ENCODE peak calls at places on chromosome 14, in eight cellular contexts. One of them, this sample, is unnamed.

GRCh38 chr14:79629372-79629771 is 581.9 kb downstream of the DIO2 start:
- DNase-seq in anterior cingulate cortex: no peak
- DNase-seq in NCI-H2171 treated with DMSO at 0.1 percent for 48 hours: no peak
- DNase-seq in activated CD8-positive, alpha-beta memory T cell treated with anti-CD3 and anti-CD28 coated beads for 4 hours: no peak
- DNase-seq in WTC11: no peak
- DNase-seq in NCI-H446: no peak
- DNase-seq in stomach: no peak
- DNase-seq in K562: no peak
- DNase-seq in this sample: no peak

GRCh38 chr14:35965425-35965824 is 139.3 kb downstream of the BRMS1L start:
- DNase-seq in activated CD8-positive, alpha-beta memory T cell treated with anti-CD3 and anti-CD28 coated beads for 4 hours: no peak
- DNase-seq in K562: no peak
- DNase-seq in WTC11: no peak
- DNase-seq in NCI-H446: no peak
- DNase-seq in stomach: no peak
- DNase-seq in anterior cingulate cortex: no peak
- DNase-seq in NCI-H2171 treated with DMSO at 0.1 percent for 48 hours: no peak
- DNase-seq in this sample: no peak

GRCh38 chr14:102140750-102141145 is 1.1 kb downstream of the WDR20 start:
- DNase-seq in WTC11: no peak
- DNase-seq in activated CD8-positive, alpha-beta memory T cell treated with anti-CD3 and anti-CD28 coated beads for 4 hours: no peak
- DNase-seq in K562: no peak
- DNase-seq in NCI-H2171 treated with DMSO at 0.1 percent for 48 hours: no peak
- DNase-seq in stomach: no peak
- DNase-seq in anterior cingulate cortex: no peak
- DNase-seq in NCI-H446: no peak
- DNase-seq in this sample: no peak

GRCh38 chr14:103141117-103141796 is 18.0 kb downstream of the TNFAIP2 start:
- DNase-seq in K562: peak; percentile 69
- DNase-seq in WTC11: peak; percentile 90
- DNase-seq in NCI-H2171 treated with DMSO at 0.1 percent for 48 hours: peak; percentile 79
- DNase-seq in activated CD8-positive, alpha-beta memory T cell treated with anti-CD3 and anti-CD28 coated beads for 4 hours: no peak
- DNase-seq in anterior cingulate cortex: no peak
- DNase-seq in stomach: peak; percentile 71
- DNase-seq in NCI-H446: peak; percentile 17
- DNase-seq in this sample: peak; percentile 88

GRCh38 chr14:103731916-103732867 is 16.6 kb downstream of the ZFYVE21 start:
- DNase-seq in WTC11: no peak
- DNase-seq in activated CD8-positive, alpha-beta memory T cell treated with anti-CD3 and anti-CD28 coated beads for 4 hours: no peak
- DNase-seq in K562: no peak
- DNase-seq in stomach: no peak
- DNase-seq in NCI-H446: no peak
- DNase-seq in anterior cingulate cortex: no peak
- DNase-seq in NCI-H2171 treated with DMSO at 0.1 percent for 48 hours: no peak
- DNase-seq in this sample: no peak

GRCh38 chr14:104893435-104894207 is 28.6 kb downstream of the CEP170B start:
- DNase-seq in WTC11: peak; percentile 12
- DNase-seq in NCI-H2171 treated with DMSO at 0.1 percent for 48 hours: peak; percentile 31
- DNase-seq in anterior cingulate cortex: no peak
- DNase-seq in stomach: peak; percentile 25
- DNase-seq in activated CD8-positive, alpha-beta memory T cell treated with anti-CD3 and anti-CD28 coated beads for 4 hours: no peak
- DNase-seq in K562: no peak
- DNase-seq in NCI-H446: no peak
- DNase-seq in this sample: no peak

GRCh38 chr14:77024171-77024627 is 4.3 kb downstream of the IRF2BPL start:
- DNase-seq in K562: peak; percentile 40
- DNase-seq in activated CD8-positive, alpha-beta memory T cell treated with anti-CD3 and anti-CD28 coated beads for 4 hours: peak; percentile 32
- DNase-seq in stomach: no peak
- DNase-seq in anterior cingulate cortex: no peak
- DNase-seq in NCI-H446: no peak
- DNase-seq in NCI-H2171 treated with DMSO at 0.1 percent for 48 hours: no peak
- DNase-seq in WTC11: peak; percentile 89
- DNase-seq in this sample: no peak

GRCh38 chr14:102164241-102164641 is 24.5 kb downstream of the WDR20 start:
- DNase-seq in activated CD8-positive, alpha-beta memory T cell treated with anti-CD3 and anti-CD28 coated beads for 4 hours: no peak
- DNase-seq in WTC11: no peak
- DNase-seq in stomach: no peak
- DNase-seq in NCI-H2171 treated with DMSO at 0.1 percent for 48 hours: no peak
- DNase-seq in NCI-H446: no peak
- DNase-seq in anterior cingulate cortex: no peak
- DNase-seq in K562: no peak
- DNase-seq in this sample: no peak

GRCh38 chr14:63652406-63652805 is 10.7 kb upstream of the WDR89 start:
- DNase-seq in NCI-H2171 treated with DMSO at 0.1 percent for 48 hours: no peak
- DNase-seq in anterior cingulate cortex: no peak
- DNase-seq in WTC11: no peak
- DNase-seq in NCI-H446: no peak
- DNase-seq in activated CD8-positive, alpha-beta memory T cell treated with anti-CD3 and anti-CD28 coated beads for 4 hours: no peak
- DNase-seq in stomach: no peak
- DNase-seq in K562: no peak
- DNase-seq in this sample: no peak

GRCh38 chr14:31133133-31133532 is 74.5 kb downstream of the HECTD1 start:
- DNase-seq in stomach: no peak
- DNase-seq in WTC11: no peak
- DNase-seq in anterior cingulate cortex: no peak
- DNase-seq in activated CD8-positive, alpha-beta memory T cell treated with anti-CD3 and anti-CD28 coated beads for 4 hours: no peak
- DNase-seq in NCI-H446: no peak
- DNase-seq in K562: no peak
- DNase-seq in NCI-H2171 treated with DMSO at 0.1 percent for 48 hours: no peak
- DNase-seq in this sample: no peak

GRCh38 chr14:61623927-61624326 is 71.4 kb upstream of the HIF1A start:
- DNase-seq in K562: no peak
- DNase-seq in NCI-H2171 treated with DMSO at 0.1 percent for 48 hours: no peak
- DNase-seq in activated CD8-positive, alpha-beta memory T cell treated with anti-CD3 and anti-CD28 coated beads for 4 hours: no peak
- DNase-seq in anterior cingulate cortex: no peak
- DNase-seq in WTC11: no peak
- DNase-seq in NCI-H446: no peak
- DNase-seq in stomach: no peak
- DNase-seq in this sample: no peak

GRCh38 chr14:75411194-75411552 is 16.6 kb upstream of the JDP2 start:
- DNase-seq in anterior cingulate cortex: no peak
- DNase-seq in WTC11: no peak
- DNase-seq in K562: no peak
- DNase-seq in activated CD8-positive, alpha-beta memory T cell treated with anti-CD3 and anti-CD28 coated beads for 4 hours: no peak
- DNase-seq in stomach: no peak
- DNase-seq in NCI-H2171 treated with DMSO at 0.1 percent for 48 hours: no peak
- DNase-seq in NCI-H446: no peak
- DNase-seq in this sample: no peak

GRCh38 chr14:38469156-38469555 is 213.3 kb upstream of the CLEC14A start:
- DNase-seq in stomach: no peak
- DNase-seq in anterior cingulate cortex: no peak
- DNase-seq in NCI-H2171 treated with DMSO at 0.1 percent for 48 hours: no peak
- DNase-seq in NCI-H446: no peak
- DNase-seq in WTC11: no peak
- DNase-seq in K562: no peak
- DNase-seq in activated CD8-positive, alpha-beta memory T cell treated with anti-CD3 and anti-CD28 coated beads for 4 hours: no peak
- DNase-seq in this sample: no peak

GRCh38 chr14:63659726-63660125 is 18.1 kb upstream of the WDR89 start:
- DNase-seq in NCI-H2171 treated with DMSO at 0.1 percent for 48 hours: no peak
- DNase-seq in K562: no peak
- DNase-seq in WTC11: no peak
- DNase-seq in stomach: no peak
- DNase-seq in activated CD8-positive, alpha-beta memory T cell treated with anti-CD3 and anti-CD28 coated beads for 4 hours: no peak
- DNase-seq in NCI-H446: no peak
- DNase-seq in anterior cingulate cortex: peak; percentile 10
- DNase-seq in this sample: no peak

GRCh38 chr14:24630872-24631477 is 3.0 kb downstream of the GZMB start:
- DNase-seq in NCI-H2171 treated with DMSO at 0.1 percent for 48 hours: no peak
- DNase-seq in WTC11: no peak
- DNase-seq in NCI-H446: no peak
- DNase-seq in activated CD8-positive, alpha-beta memory T cell treated with anti-CD3 and anti-CD28 coated beads for 4 hours: no peak
- DNase-seq in anterior cingulate cortex: no peak
- DNase-seq in stomach: peak; percentile 54
- DNase-seq in K562: no peak
- DNase-seq in this sample: no peak

GRCh38 chr14:75150150-75150549 is 23.3 kb upstream of the NEK9 start:
- DNase-seq in anterior cingulate cortex: no peak
- DNase-seq in NCI-H2171 treated with DMSO at 0.1 percent for 48 hours: no peak
- DNase-seq in NCI-H446: no peak
- DNase-seq in K562: no peak
- DNase-seq in stomach: no peak
- DNase-seq in WTC11: no peak
- DNase-seq in activated CD8-positive, alpha-beta memory T cell treated with anti-CD3 and anti-CD28 coated beads for 4 hours: no peak
- DNase-seq in this sample: no peak

GRCh38 chr14:25953532-25954144 is 644.2 kb downstream of the NOVA1 start:
- DNase-seq in anterior cingulate cortex: no peak
- DNase-seq in NCI-H446: peak; percentile 60
- DNase-seq in stomach: no peak
- DNase-seq in WTC11: no peak
- DNase-seq in K562: no peak
- DNase-seq in activated CD8-positive, alpha-beta memory T cell treated with anti-CD3 and anti-CD28 coated beads for 4 hours: no peak
- DNase-seq in NCI-H2171 treated with DMSO at 0.1 percent for 48 hours: no peak
- DNase-seq in this sample: no peak

GRCh38 chr14:40494483-40494882 is 1062.2 kb upstream of the FBXO33 start:
- DNase-seq in NCI-H2171 treated with DMSO at 0.1 percent for 48 hours: no peak
- DNase-seq in WTC11: no peak
- DNase-seq in NCI-H446: no peak
- DNase-seq in K562: no peak
- DNase-seq in activated CD8-positive, alpha-beta memory T cell treated with anti-CD3 and anti-CD28 coated beads for 4 hours: no peak
- DNase-seq in stomach: no peak
- DNase-seq in anterior cingulate cortex: no peak
- DNase-seq in this sample: no peak

GRCh38 chr14:45249847-45250575 is 3.0 kb downstream of the MIS18BP1 start:
- DNase-seq in NCI-H2171 treated with DMSO at 0.1 percent for 48 hours: no peak
- DNase-seq in WTC11: no peak
- DNase-seq in NCI-H446: no peak
- DNase-seq in stomach: no peak
- DNase-seq in K562: no peak
- DNase-seq in anterior cingulate cortex: no peak
- DNase-seq in activated CD8-positive, alpha-beta memory T cell treated with anti-CD3 and anti-CD28 coated beads for 4 hours: no peak
- DNase-seq in this sample: no peak

GRCh38 chr14:96176811-96177211 is 27.8 kb upstream of the BDKRB2 start:
- DNase-seq in NCI-H446: peak; percentile 28
- DNase-seq in WTC11: no peak
- DNase-seq in K562: no peak
- DNase-seq in NCI-H2171 treated with DMSO at 0.1 percent for 48 hours: peak; percentile 16
- DNase-seq in stomach: no peak
- DNase-seq in anterior cingulate cortex: no peak
- DNase-seq in activated CD8-positive, alpha-beta memory T cell treated with anti-CD3 and anti-CD28 coated beads for 4 hours: no peak
- DNase-seq in this sample: peak; percentile 64

GRCh38 chr14:24576178-24576577 is at the start of gene CTSG:
- DNase-seq in anterior cingulate cortex: no peak
- DNase-seq in NCI-H446: no peak
- DNase-seq in WTC11: no peak
- DNase-seq in NCI-H2171 treated with DMSO at 0.1 percent for 48 hours: no peak
- DNase-seq in stomach: no peak
- DNase-seq in activated CD8-positive, alpha-beta memory T cell treated with anti-CD3 and anti-CD28 coated beads for 4 hours: no peak
- DNase-seq in K562: no peak
- DNase-seq in this sample: no peak

GRCh38 chr14:26290007-26290530 is 307.8 kb downstream of the NOVA1 start:
- DNase-seq in stomach: no peak
- DNase-seq in NCI-H2171 treated with DMSO at 0.1 percent for 48 hours: no peak
- DNase-seq in anterior cingulate cortex: no peak
- DNase-seq in K562: no peak
- DNase-seq in WTC11: no peak
- DNase-seq in activated CD8-positive, alpha-beta memory T cell treated with anti-CD3 and anti-CD28 coated beads for 4 hours: no peak
- DNase-seq in NCI-H446: peak; percentile 17
- DNase-seq in this sample: no peak

GRCh38 chr14:93073833-93074769 is 41.6 kb downstream of the ITPK1 start:
- DNase-seq in anterior cingulate cortex: no peak
- DNase-seq in WTC11: no peak
- DNase-seq in K562: no peak
- DNase-seq in activated CD8-positive, alpha-beta memory T cell treated with anti-CD3 and anti-CD28 coated beads for 4 hours: no peak
- DNase-seq in stomach: no peak
- DNase-seq in NCI-H446: no peak
- DNase-seq in NCI-H2171 treated with DMSO at 0.1 percent for 48 hours: no peak
- DNase-seq in this sample: no peak

GRCh38 chr14:105069887-105070759 is 4.9 kb upstream of the GPR132 start:
- DNase-seq in stomach: no peak
- DNase-seq in anterior cingulate cortex: no peak
- DNase-seq in WTC11: no peak
- DNase-seq in NCI-H446: no peak
- DNase-seq in activated CD8-positive, alpha-beta memory T cell treated with anti-CD3 and anti-CD28 coated beads for 4 hours: no peak
- DNase-seq in K562: peak; percentile 53
- DNase-seq in NCI-H2171 treated with DMSO at 0.1 percent for 48 hours: no peak
- DNase-seq in this sample: no peak

GRCh38 chr14:90547968-90548367 is 151.1 kb downstream of the CALM1 start:
- DNase-seq in NCI-H2171 treated with DMSO at 0.1 percent for 48 hours: no peak
- DNase-seq in stomach: no peak
- DNase-seq in NCI-H446: no peak
- DNase-seq in WTC11: no peak
- DNase-seq in anterior cingulate cortex: no peak
- DNase-seq in K562: no peak
- DNase-seq in activated CD8-positive, alpha-beta memory T cell treated with anti-CD3 and anti-CD28 coated beads for 4 hours: no peak
- DNase-seq in this sample: no peak

GRCh38 chr14:33580221-33580749 is 370.6 kb downstream of the EGLN3 start:
- DNase-seq in anterior cingulate cortex: no peak
- DNase-seq in WTC11: no peak
- DNase-seq in K562: no peak
- DNase-seq in activated CD8-positive, alpha-beta memory T cell treated with anti-CD3 and anti-CD28 coated beads for 4 hours: no peak
- DNase-seq in NCI-H446: no peak
- DNase-seq in NCI-H2171 treated with DMSO at 0.1 percent for 48 hours: no peak
- DNase-seq in stomach: no peak
- DNase-seq in this sample: no peak

GRCh38 chr14:73789996-73790581 is 61.5 kb upstream of the PTGR2 start:
- DNase-seq in NCI-H446: no peak
- DNase-seq in activated CD8-positive, alpha-beta memory T cell treated with anti-CD3 and anti-CD28 coated beads for 4 hours: no peak
- DNase-seq in NCI-H2171 treated with DMSO at 0.1 percent for 48 hours: no peak
- DNase-seq in anterior cingulate cortex: peak; percentile 33
- DNase-seq in stomach: no peak
- DNase-seq in K562: no peak
- DNase-seq in WTC11: no peak
- DNase-seq in this sample: no peak

GRCh38 chr14:72779679-72780078 is 114.2 kb downstream of the DPF3 start:
- DNase-seq in K562: no peak
- DNase-seq in activated CD8-positive, alpha-beta memory T cell treated with anti-CD3 and anti-CD28 coated beads for 4 hours: no peak
- DNase-seq in stomach: no peak
- DNase-seq in WTC11: no peak
- DNase-seq in NCI-H446: no peak
- DNase-seq in NCI-H2171 treated with DMSO at 0.1 percent for 48 hours: no peak
- DNase-seq in anterior cingulate cortex: no peak
- DNase-seq in this sample: no peak

GRCh38 chr14:100332797-100333196 is 9.7 kb downstream of the SLC25A47 start:
- DNase-seq in activated CD8-positive, alpha-beta memory T cell treated with anti-CD3 and anti-CD28 coated beads for 4 hours: no peak
- DNase-seq in stomach: no peak
- DNase-seq in WTC11: no peak
- DNase-seq in K562: no peak
- DNase-seq in NCI-H2171 treated with DMSO at 0.1 percent for 48 hours: peak; percentile 31
- DNase-seq in anterior cingulate cortex: no peak
- DNase-seq in NCI-H446: no peak
- DNase-seq in this sample: no peak

GRCh38 chr14:24243336-24243836 is 963 bp upstream of the TINF2 start:
- DNase-seq in WTC11: no peak
- DNase-seq in anterior cingulate cortex: no peak
- DNase-seq in NCI-H2171 treated with DMSO at 0.1 percent for 48 hours: peak; percentile 42
- DNase-seq in K562: no peak
- DNase-seq in activated CD8-positive, alpha-beta memory T cell treated with anti-CD3 and anti-CD28 coated beads for 4 hours: no peak
- DNase-seq in stomach: no peak
- DNase-seq in NCI-H446: no peak
- DNase-seq in this sample: no peak

GRCh38 chr14:71163050-71163841 is 256.0 kb downstream of the PCNX1 start:
- DNase-seq in anterior cingulate cortex: no peak
- DNase-seq in NCI-H2171 treated with DMSO at 0.1 percent for 48 hours: no peak
- DNase-seq in WTC11: no peak
- DNase-seq in stomach: no peak
- DNase-seq in NCI-H446: no peak
- DNase-seq in activated CD8-positive, alpha-beta memory T cell treated with anti-CD3 and anti-CD28 coated beads for 4 hours: no peak
- DNase-seq in K562: no peak
- DNase-seq in this sample: no peak